ENCODE peak calls at places on chromosome 12, in nine cellular contexts. E, S, U, Q, L, O, Y, T and K are unnamed samples.
A peak's percentile ranks its signal among the peaks of the same experiment; 100 is the strongest.

GRCh38 chr12:108326254-108326750 is 12.8 kb downstream of the CMKLR1 start:
- DNase-seq in T (no peak), L (no peak), E (no peak), O (no peak), Y (no peak), Q (no peak), S (no peak), U (no peak), K (no peak)

GRCh38 chr12:21940972-21941521 is at the start of gene ABCC9:
- DNase-seq in L (no peak), Y (peak; percentile 28), E (no peak), Q (peak; percentile 53), S (no peak), T (no peak), O (peak; percentile 58), U (peak; percentile 62), K (no peak)

GRCh38 chr12:121748571-121749265 is 36.2 kb downstream of the TMEM120B start:
- DNase-seq in Y (no peak), E (no peak), T (no peak), L (peak; percentile 76), Q (peak; percentile 88), S (no peak), U (no peak), O (peak; percentile 93), K (no peak)

GRCh38 chr12:109785854-109786253 is 47.3 kb downstream of the TRPV4 start:
- DNase-seq in Q (no peak), T (no peak), U (no peak), L (no peak), S (no peak), Y (no peak), O (no peak), E (no peak), K (no peak)

GRCh38 chr12:121711925-121712461 is 559 bp upstream of the TMEM120B start:
- DNase-seq in T (no peak), L (peak; percentile 22), E (peak; percentile 36), Y (peak; percentile 27), S (no peak), U (peak; percentile 69), O (peak; percentile 30), Q (no peak), K (no peak)

GRCh38 chr12:92145481-92145730 is 240 bp downstream of the BTG1 start:
- DNase-seq in U (no peak), Q (no peak), L (no peak), S (no peak), Y (no peak), T (no peak), E (no peak), O (no peak), K (no peak)

GRCh38 chr12:46480724-46481123 is 108.2 kb upstream of the SLC38A2 start:
- DNase-seq in S (no peak), Q (no peak), E (no peak), O (no peak), T (no peak), L (no peak), U (no peak), Y (no peak), K (no peak)

GRCh38 chr12:110741371-110741770 is 1.3 kb downstream of the PPP1CC start:
- DNase-seq in Q (peak; percentile 23), T (no peak), U (no peak), O (no peak), L (no peak), S (no peak), Y (no peak), E (no peak), K (no peak)

GRCh38 chr12:6322352-6322751 is 11.9 kb downstream of the PLEKHG6 start:
- DNase-seq in U (no peak), T (no peak), L (no peak), Y (no peak), E (no peak), Q (no peak), O (no peak), S (no peak), K (no peak)

GRCh38 chr12:105704788-105705187 is 374.3 kb downstream of the C12orf75 start:
- DNase-seq in E (no peak), S (no peak), Y (no peak), Q (no peak), O (no peak), U (no peak), T (no peak), L (no peak), K (no peak)